ENCODE peak calls at places on chromosomes 7 and 10, in eight cellular contexts. E, F, I, C, U, O, G and L are unnamed samples.

GRCh38 chr7:101087334-101088068 is 2.2 kb downstream of the TRIM56 start:
- DNase-seq in E (no peak), F (no peak), I (no peak), C (no peak), U (no peak), O (no peak), G (no peak), L (no peak)

GRCh38 chr7:39952378-39952777 is 2.3 kb downstream of the CDK13 start:
- DNase-seq in E (no peak), F (no peak), I (peak; percentile 40), C (no peak), U (no peak), O (no peak), G (no peak), L (no peak)

GRCh38 chr7:127844707-127845331 is 186.4 kb downstream of the LRRC4 start:
- DNase-seq in E (no peak), F (peak; percentile 61), I (no peak), C (peak; percentile 20), U (no peak), O (no peak), G (peak; percentile 78), L (no peak)

GRCh38 chr7:113086431-113086888 is at the start of gene GPR85:
- DNase-seq in E (no peak), F (peak; percentile 28), I (peak; percentile 26), C (peak; percentile 67), U (peak; percentile 90), O (peak; percentile 68), G (peak; percentile 76), L (peak; percentile 16)

GRCh38 chr10:69321865-69322264 is 43.6 kb downstream of the HK1 start:
- DNase-seq in E (no peak), F (no peak), I (no peak), C (peak; percentile 25), U (no peak), O (no peak), G (no peak), L (no peak)

GRCh38 chr7:2719007-2719406 is 31.0 kb downstream of the AMZ1 start:
- DNase-seq in E (no peak), F (no peak), I (peak; percentile 68), C (no peak), U (peak; percentile 90), O (no peak), G (no peak), L (peak; percentile 40)

GRCh38 chr7:98223898-98224700 is 12.9 kb downstream of the BHLHA15 start:
- DNase-seq in E (no peak), F (no peak), I (no peak), C (no peak), U (no peak), O (peak; percentile 34), G (no peak), L (no peak)

GRCh38 chr7:157635669-157636068 is 298.9 kb downstream of the DNAJB6 start:
- DNase-seq in E (no peak), F (no peak), I (no peak), C (no peak), U (no peak), O (no peak), G (no peak), L (no peak)

GRCh38 chr7:134954197-134955082 is 31.9 kb upstream of the AGBL3 start:
- DNase-seq in E (no peak), F (no peak), I (peak; percentile 41), C (no peak), U (no peak), O (no peak), G (no peak), L (no peak)

GRCh38 chr7:111083423-111083822 is 7.5 kb upstream of the LRRN3 start:
- DNase-seq in E (no peak), F (no peak), I (peak; percentile 84), C (peak; percentile 75), U (no peak), O (no peak), G (no peak), L (peak; percentile 53)

GRCh38 chr10:30398193-30398592 is 35.8 kb upstream of the MAP3K8 start:
- DNase-seq in E (no peak), F (no peak), I (peak; percentile 64), C (no peak), U (no peak), O (no peak), G (no peak), L (no peak)

GRCh38 chr7:131040467-131040932 is 287.2 kb upstream of the MKLN1 start:
- DNase-seq in E (no peak), F (peak; percentile 67), I (peak; percentile 61), C (peak; percentile 75), U (peak; percentile 83), O (no peak), G (no peak), L (no peak)

GRCh38 chr10:71438761-71439160 is 42.0 kb downstream of the CDH23 start:
- DNase-seq in E (no peak), F (no peak), I (no peak), C (no peak), U (peak; percentile 26), O (no peak), G (no peak), L (no peak)

GRCh38 chr7:151141281-151141854 is 26.1 kb downstream of the GBX1 start:
- DNase-seq in E (no peak), F (no peak), I (no peak), C (no peak), U (no peak), O (no peak), G (no peak), L (no peak)

GRCh38 chr10:11442001-11442773 is 169.3 kb downstream of the USP6NL start:
- DNase-seq in E (no peak), F (no peak), I (no peak), C (no peak), U (peak; percentile 27), O (no peak), G (no peak), L (no peak)

DNA sequence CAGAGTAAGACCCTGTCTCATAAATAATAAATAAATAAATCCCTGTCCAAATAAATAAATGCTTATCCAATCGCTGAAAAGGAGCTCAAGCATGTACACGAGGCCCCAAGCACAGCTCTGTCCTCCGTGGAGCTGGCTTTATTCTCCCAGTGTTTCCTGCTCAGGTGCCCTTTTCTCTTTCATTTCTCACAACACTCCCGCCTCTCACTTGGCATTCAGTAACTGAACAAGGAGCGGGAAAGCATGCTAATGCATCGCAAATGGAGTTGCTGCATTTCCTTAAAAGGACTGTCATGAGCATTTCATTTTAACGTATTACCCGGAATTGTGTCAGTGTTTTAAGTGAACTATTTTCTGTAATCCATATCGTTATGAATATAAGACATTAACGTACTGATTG is 210.9 kb upstream of the C7orf33 start:
- DNase-seq in E (no peak), F (no peak), I (no peak), C (no peak), U (peak; percentile 48), O (no peak), G (no peak), L (no peak)
- H3K27ac ChIP-seq in E (no peak overlapping the region), F (no peak overlapping the region), I (no peak overlapping the region), C (no peak overlapping the region), U (no peak overlapping the region), O (no peak overlapping the region), G (no peak overlapping the region), L (no peak overlapping the region)

GRCh38 chr7:26278769-26279168 is 12.9 kb upstream of the SNX10 start:
- DNase-seq in E (no peak), F (no peak), I (no peak), C (no peak), U (no peak), O (no peak), G (no peak), L (no peak)
- H3K27ac ChIP-seq in E (no peak overlapping the region), F (no peak overlapping the region), I (no peak overlapping the region), C (no peak overlapping the region), U (no peak overlapping the region), O (no peak overlapping the region), G (no peak overlapping the region), L (no peak overlapping the region)

GRCh38 chr10:26700884-26701630 is 3.6 kb downstream of the PDSS1 start:
- DNase-seq in E (no peak), F (no peak), I (no peak), C (no peak), U (no peak), O (no peak), G (no peak), L (no peak)
- H3K27ac ChIP-seq in E (no peak overlapping the region), F (no peak overlapping the region), I (no peak overlapping the region), C (no peak overlapping the region), U (no peak overlapping the region), O (no peak overlapping the region), G (no peak overlapping the region), L (no peak overlapping the region)

GRCh38 chr10:125039354-125039769 is 97.4 kb downstream of the ZRANB1 start:
- DNase-seq in E (no peak), F (no peak), I (no peak), C (no peak), U (peak; percentile 54), O (peak; percentile 43), G (no peak), L (no peak)

GRCh38 chr10:125038637-125039036 is 96.7 kb downstream of the ZRANB1 start:
- DNase-seq in E (peak; percentile 86), F (no peak), I (no peak), C (no peak), U (peak; percentile 87), O (peak; percentile 74), G (no peak), L (no peak)

GRCh38 chr10:125035588-125036298 is 93.8 kb downstream of the ZRANB1 start:
- DNase-seq in E (no peak), F (no peak), I (no peak), C (no peak), U (no peak), O (no peak), G (no peak), L (no peak)

GRCh38 chr10:125035136-125035535 is 93.2 kb downstream of the ZRANB1 start:
- DNase-seq in E (no peak), F (no peak), I (no peak), C (peak; percentile 91), U (no peak), O (no peak), G (no peak), L (no peak)

GRCh38 chr10:125037145-125037544 is 95.2 kb downstream of the ZRANB1 start:
- DNase-seq in E (peak; percentile 88), F (peak; percentile 80), I (no peak), C (peak; percentile 87), U (peak; percentile 60), O (peak; percentile 61), G (no peak), L (no peak)
- H3K27ac ChIP-seq in E (peak overlapping the region; percentile 58), F (no peak overlapping the region), I (no peak overlapping the region), C (peak overlapping the region; percentile 87), U (no peak overlapping the region), O (no peak overlapping the region), G (no peak overlapping the region), L (no peak overlapping the region)